ENCODE peak calls at places on chromosomes 4 and X, in seven cellular contexts. F is activated CD4-positive, alpha-beta T cell treated with anti-CD3 and anti-CD28 coated beads, Interleukin-2, amount 50 U/mL, for 1 hour; R is colonic mucosa; Q is NCI-H2107; C is KBM-7; B is NCI-H2029; N is astrocyte of the spinal cord. X is an unnamed sample.

GRCh38 chr4:48380583-48381167 is 39.3 kb downstream of the SLAIN2 start:
- DNase-seq in F (no peak), R (no peak), Q (no peak), C (peak; percentile 29), B (no peak), N (no peak), X (no peak)

GRCh38 chr4:1305781-1306455 is 16.2 kb downstream of the MAEA start:
- DNase-seq in F (peak; percentile 28), R (peak; percentile 77), Q (no peak), C (no peak), B (no peak), N (no peak), X (no peak)

GRCh38 chr4:41865981-41866798 is 69.0 kb upstream of the TMEM33 start:
- DNase-seq in F (no peak), R (no peak), Q (no peak), C (no peak), B (no peak), N (no peak), X (no peak)

GRCh38 chr4:88017516-88018302 is 10.3 kb downstream of the PKD2 start:
- DNase-seq in F (no peak), R (no peak), Q (no peak), C (no peak), B (no peak), N (peak; percentile 93), X (no peak)

GRCh38 chrX:102985182-102985581 is 48.1 kb downstream of the RAB40AL start:
- DNase-seq in F (no peak), R (no peak), Q (no peak), C (peak; percentile 99), B (no peak), N (no peak), X (no peak)

GRCh38 chrX:43277879-43278278 is 378.2 kb upstream of the MAOA start:
- DNase-seq in F (no peak), R (no peak), Q (no peak), C (no peak), B (no peak), N (no peak), X (no peak)

GRCh38 chr4:8588196-8588470 is 4.4 kb upstream of the CPZ start:
- DNase-seq in F (no peak), R (no peak), Q (no peak), C (no peak), B (no peak), N (no peak), X (no peak)

GRCh38 chr4:80161413-80162058 is 35.8 kb upstream of the PRDM8 start:
- DNase-seq in F (no peak), R (no peak), Q (no peak), C (no peak), B (no peak), N (no peak), X (no peak)

GRCh38 chr4:61427818-61428495 is 227.8 kb downstream of the ADGRL3 start:
- DNase-seq in F (no peak), R (no peak), Q (no peak), C (no peak), B (peak; percentile 30), N (peak; percentile 29), X (no peak)

GRCh38 chr4:24657768-24658617 is 73.6 kb upstream of the DHX15 start:
- DNase-seq in F (no peak), R (peak; percentile 87), Q (peak; percentile 50), C (peak; percentile 93), B (peak; percentile 88), N (peak; percentile 87), X (peak; percentile 66)

GRCh38 chr4:22237155-22237751 is 278.6 kb downstream of the ADGRA3 start:
- DNase-seq in F (peak; percentile 19), R (peak; percentile 83), Q (no peak), C (peak; percentile 35), B (no peak), N (no peak), X (peak; percentile 55)

GRCh38 chr4:177008836-177009501 is 216.2 kb upstream of the VEGFC start:
- DNase-seq in F (no peak), R (no peak), Q (no peak), C (no peak), B (no peak), N (no peak), X (no peak)

GRCh38 chr4:155047755-155048154 is 160.7 kb upstream of the NPY2R start:
- DNase-seq in F (no peak), R (no peak), Q (no peak), C (no peak), B (no peak), N (peak; percentile 60), X (no peak)

GRCh38 chrX:55342533-55343501 is 78.1 kb upstream of the PAGE3 start:
- DNase-seq in F (peak; percentile 26), R (peak; percentile 53), Q (no peak), C (peak; percentile 51), B (no peak), N (no peak), X (peak; percentile 38)

GRCh38 chr4:102554482-102554881 is 53.3 kb downstream of the NFKB1 start:
- DNase-seq in F (no peak), R (no peak), Q (no peak), C (no peak), B (no peak), N (peak; percentile 80), X (no peak)

GRCh38 chrX:143788265-143788664 is 67.7 kb upstream of the SPANXN2 start:
- DNase-seq in F (no peak), R (no peak), Q (no peak), C (peak; percentile 54), B (no peak), N (peak; percentile 43), X (no peak)

GRCh38 chrX:150504399-150505186 is 63.8 kb upstream of the MTM1 start:
- DNase-seq in F (no peak), R (no peak), Q (peak; percentile 53), C (no peak), B (no peak), N (peak; percentile 24), X (no peak)

X was measured in mucosa of gallbladder.